ENCODE peak calls at places on chromosomes 16 and 17, in eight cellular contexts. R, Q, D, U, L, H, X and Z are unnamed samples.

GRCh38 chr17:81977211-81978091 is at the start of gene ASPSCR1:
- DNase-seq in Q (peak), R (peak), U (peak), D (peak), H (peak), X (peak), L (peak), Z (peak)

GRCh38 chr17:79812969-79813825 is 16.3 kb upstream of the CBX8 start:
- DNase-seq in Q (no peak), L (no peak), U (no peak), R (no peak), X (no peak), D (peak), H (no peak), Z (peak)

GRCh38 chr16:78386925-78387324 is 287.5 kb downstream of the WWOX start:
- DNase-seq in X (no peak), D (no peak), L (no peak), Q (no peak), H (no peak), R (no peak), U (no peak), Z (no peak)

GRCh38 chr17:68613739-68614298 is 12.7 kb upstream of the FAM20A start:
- DNase-seq in H (no peak), D (peak), R (peak), Q (no peak), L (peak), X (peak), U (peak), Z (peak)

GRCh38 chr16:57109500-57110105 is 17.2 kb downstream of the CPNE2 start:
- DNase-seq in Q (no peak), D (no peak), R (no peak), L (no peak), H (no peak), X (no peak), U (no peak), Z (no peak)

GRCh38 chr17:15377200-15377599 is 35.8 kb upstream of the TEKT3 start:
- DNase-seq in R (peak), H (no peak), D (no peak), X (peak), L (no peak), Q (no peak), U (no peak), Z (no peak)

GRCh38 chr16:47853635-47854034 is 302.2 kb downstream of the ABCC12 start:
- DNase-seq in H (no peak), D (no peak), X (no peak), U (no peak), R (no peak), L (no peak), Q (no peak), Z (no peak)

GRCh38 chr17:83145358-83145738 is 65.9 kb downstream of the METRNL start:
- DNase-seq in H (no peak), D (no peak), L (no peak), U (no peak), X (no peak), R (no peak), Q (no peak), Z (no peak)

GRCh38 chr17:73268582-73269328 is 7.1 kb upstream of the CPSF4L start:
- DNase-seq in U (no peak), R (no peak), L (peak), D (no peak), X (no peak), Q (no peak), H (no peak), Z (peak)

GRCh38 chr16:75485230-75486013 is 9.8 kb downstream of the CHST6 start:
- DNase-seq in D (peak), U (no peak), Q (no peak), R (no peak), H (no peak), X (no peak), L (no peak), Z (peak)

GRCh38 chr16:83720981-83721380 is 86.8 kb upstream of the HSBP1 start:
- DNase-seq in R (no peak), Q (no peak), H (no peak), D (no peak), L (no peak), X (no peak), U (no peak), Z (no peak)

GRCh38 chr17:59165933-59166342 is 10.4 kb downstream of the PRR11 start:
- DNase-seq in R (peak), L (peak), D (peak), Q (no peak), H (no peak), U (no peak), X (peak), Z (peak)

GRCh38 chr16:30958164-30959083 is 870 bp downstream of the SETD1A start:
- DNase-seq in X (peak), D (peak), R (peak), U (peak), Q (no peak), H (peak), L (peak), Z (peak)

GRCh38 chr17:78122221-78122990 is 6.1 kb downstream of the TMC6 start:
- DNase-seq in L (no peak), Q (no peak), R (no peak), U (no peak), H (no peak), D (no peak), X (no peak), Z (no peak)

GRCh38 chr16:85413713-85414663 is 199.1 kb upstream of the GSE1 start:
- DNase-seq in U (peak), D (peak), H (no peak), Q (no peak), X (no peak), L (no peak), R (no peak), Z (no peak)

GRCh38 chr17:951388-952132 is 28.0 kb downstream of the NXN start:
- DNase-seq in D (no peak), U (no peak), H (no peak), L (peak), R (peak), X (peak), Q (no peak), Z (no peak)

GRCh38 chr16:72198641-72199250 is 26.8 kb upstream of the PMFBP1 start:
- DNase-seq in D (no peak), L (no peak), U (no peak), X (no peak), H (no peak), R (no peak), Q (no peak), Z (no peak)

GRCh38 chr17:7095642-7096041 is 15.6 kb upstream of the CLEC10A start:
- DNase-seq in R (no peak), D (peak), X (no peak), L (no peak), H (no peak), Q (no peak), U (no peak), Z (peak)

GRCh38 chr17:16988749-16989229 is 16.9 kb upstream of the TNFRSF13B start:
- DNase-seq in U (no peak), D (no peak), R (no peak), L (no peak), H (no peak), X (no peak), Q (no peak), Z (peak)

GRCh38 chr17:11797803-11798202 is 199.5 kb downstream of the ZNF18 start:
- DNase-seq in R (no peak), D (no peak), L (no peak), H (no peak), Q (no peak), U (no peak), X (no peak), Z (no peak)
- TF ChIP-seq CTCF in R (peak), D (peak), L (no peak), H (no peak), Q (no peak), U (no peak), X (no peak), Z (peak)

GRCh38 chr17:5619088-5619740 is 34.9 kb upstream of the NLRP1 start:
- DNase-seq in R (no peak), X (no peak), L (no peak), U (no peak), H (no peak), D (peak), Q (no peak), Z (peak)
- H3K4me3 ChIP-seq in R (no peak), X (no peak), L (no peak), U (no peak), H (no peak), D (no peak), Q (no peak), Z (no peak)

GRCh38 chr17:57419940-57420522 is 163.7 kb downstream of the MSI2 start:
- DNase-seq in D (no peak), H (no peak), R (no peak), U (no peak), Q (no peak), X (no peak), L (peak), Z (no peak)
- TF ChIP-seq CTCF in D (peak), H (no peak), R (no peak), U (no peak), Q (no peak), X (no peak), L (no peak), Z (no peak)

GRCh38 chr17:75723201-75723930 is 2.1 kb downstream of the ITGB4 start:
- DNase-seq in X (no peak), H (peak), Q (no peak), D (no peak), U (no peak), L (no peak), R (no peak), Z (no peak)
- H3K4me3 ChIP-seq in X (no peak), H (peak), Q (no peak), D (no peak), U (no peak), L (no peak), R (no peak), Z (no peak)